ENCODE peak calls at places on chromosomes 13 and 19, in four cellular contexts. V, T, K and A are unnamed samples.
A peak's percentile ranks its signal among the peaks of the same experiment; 100 is the strongest.

GRCh38 chr19:38849746-38850230 is at the start of gene HNRNPL:
- DNase-seq in V (peak; percentile 99), T (no peak), K (no peak), A (no peak)

GRCh38 chr19:40502647-40503046 is 35.8 kb downstream of the SPTBN4 start:
- DNase-seq in V (no peak), T (no peak), K (peak; percentile 6), A (no peak)

GRCh38 chr19:46192990-46193650 is 36.4 kb upstream of the IGFL1 start:
- DNase-seq in V (no peak), T (peak; percentile 79), K (peak; percentile 41), A (peak; percentile 35)

GRCh38 chr13:51518847-51519246 is 65.4 kb upstream of the WDFY2 start:
- DNase-seq in V (no peak), T (peak; percentile 37), K (no peak), A (no peak)

GRCh38 chr19:51458051-51458645 is at the start of gene SIGLEC8:
- DNase-seq in V (no peak), T (no peak), K (no peak), A (no peak)

GRCh38 chr19:12840091-12841079 is 2.1 kb downstream of the MAST1 start:
- DNase-seq in V (peak; percentile 38), T (peak; percentile 84), K (peak; percentile 69), A (no peak)

GRCh38 chr13:47904239-47904638 is 96.8 kb downstream of the SUCLA2 start:
- DNase-seq in V (no peak), T (no peak), K (no peak), A (no peak)

GRCh38 chr13:104641309-104641708 is 1575.1 kb upstream of the SLC10A2 start:
- DNase-seq in V (no peak), T (peak; percentile 85), K (peak; percentile 47), A (peak; percentile 13)

GRCh38 chr19:50025794-50026549 is at the start of gene ZNF473:
- DNase-seq in V (peak; percentile 93), T (peak; percentile 95), K (peak; percentile 97), A (peak; percentile 79)

GRCh38 chr13:46983881-46984280 is 87.0 kb upstream of the HTR2A start:
- DNase-seq in V (no peak), T (peak; percentile 9), K (peak; percentile 64), A (no peak)

GRCh38 chr13:89862691-89863036 is 1484.8 kb upstream of the MIR17HG start:
- DNase-seq in V (no peak), T (no peak), K (no peak), A (peak; percentile 2)

GRCh38 chr19:6825076-6825774 is 52.7 kb downstream of the VAV1 start:
- DNase-seq in V (no peak), T (no peak), K (no peak), A (no peak)

GRCh38 chr19:57653689-57654088 is 15.0 kb upstream of the ZSCAN4 start:
- DNase-seq in V (no peak), T (no peak), K (no peak), A (no peak)

GRCh38 chr13:65882810-65883209 is 1347.3 kb downstream of the PCDH9 start:
- DNase-seq in V (no peak), T (no peak), K (no peak), A (no peak)

GRCh38 chr13:43942301-43942700 is 62.6 kb downstream of the LACC1 start:
- DNase-seq in V (no peak), T (peak; percentile 25), K (peak; percentile 8), A (no peak)

GRCh38 chr13:47672245-47672975 is 328.7 kb downstream of the SUCLA2 start:
- DNase-seq in V (no peak), T (no peak), K (peak; percentile 61), A (peak; percentile 66)

GRCh38 chr13:111267205-111267604 is 53.2 kb upstream of the TEX29 start:
- DNase-seq in V (no peak), T (no peak), K (no peak), A (no peak)

GRCh38 chr19:13842294-13843103 is 34.4 kb upstream of the NANOS3 start:
- DNase-seq in V (peak; percentile 91), T (no peak), K (peak; percentile 78), A (no peak)

GRCh38 chr19:30385174-30385573 is 13.0 kb downstream of the ZNF536 start:
- DNase-seq in V (no peak), T (no peak), K (no peak), A (no peak)

GRCh38 chr19:19551862-19552192 is 13.8 kb downstream of the CILP2 start:
- DNase-seq in V (no peak), T (no peak), K (peak; percentile 50), A (no peak)

GRCh38 chr19:19553670-19554069 is 15.6 kb downstream of the CILP2 start:
- DNase-seq in V (no peak), T (no peak), K (no peak), A (no peak)

GRCh38 chr19:19550972-19551861 is 13.2 kb downstream of the CILP2 start:
- DNase-seq in V (no peak), T (no peak), K (no peak), A (no peak)

GRCh38 chr19:19552811-19553210 is 14.7 kb downstream of the CILP2 start:
- DNase-seq in V (no peak), T (peak; percentile 36), K (peak; percentile 54), A (no peak)

GRCh38 chr19:19554074-19555023 is 16.3 kb downstream of the CILP2 start:
- DNase-seq in V (peak; percentile 60), T (no peak), K (peak; percentile 56), A (no peak)
- H3K4me3 ChIP-seq in V (no peak overlapping the region), T (no peak overlapping the region), K (no peak overlapping the region), A (no peak overlapping the region)

GRCh38 chr13:109780880-109781383 is 5.5 kb downstream of the IRS2 start:
- DNase-seq in V (no peak), T (no peak), K (no peak), A (no peak)
- H3K4me3 ChIP-seq in V (peak overlapping the region; percentile 51), T (peak overlapping the region; percentile 58), K (peak overlapping the region; percentile 69), A (peak overlapping the region; percentile 54)

GRCh38 chr13:27978301-27978968 is 9.3 kb upstream of the CDX2 start:
- DNase-seq in V (no peak), T (no peak), K (no peak), A (no peak)
- H3K4me3 ChIP-seq in V (peak overlapping the region; percentile 11), T (no peak overlapping the region), K (no peak overlapping the region), A (no peak overlapping the region)

GRCh38 chr13:113291129-113291528 is 5.9 kb upstream of the LAMP1 start:
- DNase-seq in V (no peak), T (no peak), K (no peak), A (no peak)
- H3K4me3 ChIP-seq in V (no peak overlapping the region), T (no peak overlapping the region), K (no peak overlapping the region), A (no peak overlapping the region)

GRCh38 chr19:7861619-7862412 is 12.4 kb downstream of the PRR36 start:
- DNase-seq in V (no peak), T (no peak), K (no peak), A (no peak)
- H3K4me3 ChIP-seq in V (peak overlapping the region; percentile 21), T (peak overlapping the region; percentile 6), K (peak overlapping the region; percentile 41), A (peak overlapping the region; percentile 32)

GRCh38 chr13:35566340-35566739 is 89.9 kb upstream of the MAB21L1 start:
- DNase-seq in V (no peak), T (no peak), K (no peak), A (no peak)

GRCh38 chr13:35565273-35565672 is 88.8 kb upstream of the MAB21L1 start:
- DNase-seq in V (no peak), T (no peak), K (no peak), A (no peak)
- H3K4me3 ChIP-seq in V (no peak overlapping the region), T (no peak overlapping the region), K (no peak overlapping the region), A (no peak overlapping the region)

DNA sequence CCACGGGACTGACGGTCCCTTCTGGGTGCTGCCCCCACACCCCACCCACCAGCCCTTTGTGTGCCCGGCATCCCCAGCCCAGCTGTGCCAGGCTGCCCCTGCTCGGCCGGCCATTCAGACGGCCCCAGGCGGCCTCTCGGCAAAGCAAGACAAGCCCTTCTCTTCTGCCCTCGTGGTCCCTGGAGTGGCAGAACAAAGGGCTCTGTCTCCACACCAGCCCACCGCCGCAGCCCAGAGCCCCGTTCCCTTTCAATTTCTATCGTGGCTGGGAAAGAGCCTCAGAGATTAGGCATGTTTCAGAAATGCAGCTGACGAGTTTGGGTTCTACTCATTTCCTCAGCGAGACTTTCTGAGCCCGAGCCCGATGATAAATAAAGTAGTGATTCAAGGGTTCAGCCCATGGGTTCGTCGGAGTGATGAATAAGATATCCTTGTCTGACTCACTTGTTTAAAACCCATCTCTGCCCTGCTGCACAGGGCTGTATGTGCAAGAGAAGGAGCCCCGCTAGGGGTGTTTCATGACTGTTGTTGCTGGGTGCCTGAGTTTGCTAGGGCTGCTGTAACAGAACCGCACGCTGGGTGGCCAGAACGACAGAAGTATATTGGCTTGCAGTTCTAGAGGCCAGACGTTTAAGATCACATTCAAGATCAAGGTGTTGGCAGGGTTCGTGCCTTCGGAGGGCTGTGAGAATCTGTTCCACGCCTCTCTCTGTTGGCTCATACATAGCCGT is 4.3 kb downstream of the MYO9B start:
- DNase-seq in V (peak; percentile 59), T (peak; percentile 99), K (peak; percentile 98), A (peak; percentile 94)
- H3K4me3 ChIP-seq in V (peak overlapping the region; percentile 44), T (peak overlapping the region; percentile 57), K (peak overlapping the region; percentile 60), A (peak overlapping the region; percentile 49)

GRCh38 chr13:20128459-20128927 is 32.4 kb downstream of the GJA3 start:
- DNase-seq in V (no peak), T (no peak), K (no peak), A (no peak)

GRCh38 chr13:20127263-20127562 is 33.6 kb downstream of the GJA3 start:
- DNase-seq in V (no peak), T (no peak), K (no peak), A (no peak)

GRCh38 chr13:20126460-20127262 is 34.2 kb downstream of the GJA3 start:
- DNase-seq in V (peak; percentile 32), T (no peak), K (no peak), A (no peak)

GRCh38 chr13:20129076-20129475 is 31.8 kb downstream of the GJA3 start:
- DNase-seq in V (no peak), T (no peak), K (no peak), A (no peak)

GRCh38 chr13:20127563-20128458 is 33.0 kb downstream of the GJA3 start:
- DNase-seq in V (peak; percentile 78), T (no peak), K (peak; percentile 44), A (no peak)
- H3K4me3 ChIP-seq in V (peak overlapping the region; percentile 63), T (peak overlapping the region; percentile 65), K (peak overlapping the region; percentile 68), A (peak overlapping the region; percentile 44)

GRCh38 chr13:98200211-98200878 is 23.3 kb upstream of the RNF113B start:
- DNase-seq in V (no peak), T (no peak), K (no peak), A (no peak)
- H3K4me3 ChIP-seq in V (no peak overlapping the region), T (no peak overlapping the region), K (no peak overlapping the region), A (no peak overlapping the region)